ENCODE peak calls at places on chromosomes 16 and 17, in seven cellular contexts. Z is activated T-cell treated with anti-CD3 and anti-CD28 coated beads, Interleukin-2, amount 50 U/mL, for 1 hour; A is esophagus squamous epithelium; Y is omental fat pad; T is posterior cingulate gyrus; C is lower leg skin; F is NCI-H446. X is an unnamed sample.

GRCh38 chr17:39921323-39921722 is 2.9 kb upstream of the GSDMB start:
- DNase-seq in F (no peak), Y (no peak), T (no peak), A (no peak), C (no peak), Z (no peak), X (no peak)

GRCh38 chr17:75721463-75722011 is 278 bp downstream of the ITGB4 start:
- DNase-seq in A (no peak), Y (no peak), F (no peak), Z (no peak), C (no peak), T (no peak), X (no peak)

GRCh38 chr17:83176956-83177583 is 97.7 kb downstream of the METRNL start:
- DNase-seq in A (no peak), F (no peak), T (no peak), Y (no peak), Z (no peak), C (peak), X (no peak)

GRCh38 chr17:11391134-11391533 is 150.1 kb downstream of the SHISA6 start:
- DNase-seq in C (no peak), A (no peak), Z (no peak), T (no peak), Y (no peak), F (no peak), X (no peak)

GRCh38 chr16:67846320-67847063 is at the start of gene NUTF2:
- DNase-seq in Z (peak), A (peak), T (peak), F (peak), C (peak), Y (peak), X (peak)

GRCh38 chr16:2698103-2698870 is 16.0 kb downstream of the KCTD5 start:
- DNase-seq in C (no peak), F (no peak), A (no peak), Z (no peak), Y (no peak), T (no peak), X (no peak)

GRCh38 chr16:10122026-10122425 is 60.2 kb downstream of the GRIN2A start:
- DNase-seq in A (no peak), Z (no peak), F (no peak), Y (no peak), T (no peak), C (no peak), X (no peak)

GRCh38 chr17:14791221-14791620 is 473.9 kb downstream of the PMP22 start:
- DNase-seq in C (no peak), T (no peak), F (no peak), A (no peak), Z (no peak), Y (no peak), X (no peak)

GRCh38 chr17:42058018-42058417 is 7.6 kb upstream of the C17orf113 start:
- DNase-seq in T (no peak), C (no peak), Z (no peak), Y (no peak), A (no peak), F (no peak), X (no peak)

GRCh38 chr16:10126686-10127085 is 55.5 kb downstream of the GRIN2A start:
- DNase-seq in T (no peak), Z (no peak), C (no peak), F (no peak), Y (no peak), A (no peak), X (no peak)

GRCh38 chr17:34709108-34709779 is 129.9 kb downstream of the TMEM132E start:
- DNase-seq in F (no peak), C (no peak), T (no peak), Z (no peak), A (no peak), Y (no peak), X (peak)

GRCh38 chr16:55530316-55530856 is 21.5 kb downstream of the LPCAT2 start:
- DNase-seq in Y (no peak), C (no peak), Z (no peak), F (no peak), T (no peak), A (no peak), X (no peak)

GRCh38 chr16:83393196-83393981 is 414.4 kb upstream of the HSBP1 start:
- DNase-seq in F (no peak), A (no peak), C (no peak), T (no peak), Z (no peak), Y (no peak), X (peak)

GRCh38 chr16:28180660-28181556 is 30.9 kb downstream of the XPO6 start:
- DNase-seq in Y (no peak), F (no peak), A (no peak), T (no peak), Z (no peak), C (no peak), X (no peak)